ENCODE peak calls at places on chromosome 3, in six cellular contexts. One of them, this sample, is unnamed.
A peak's percentile ranks its signal among the peaks of the same experiment; 100 is the strongest.

GRCh38 chr3:132344666-132345280 is 27.6 kb downstream of the ACP3 start:
- DNase-seq in SK-N-SH: no peak
- DNase-seq in A549: no peak
- DNase-seq in GM12878: no peak
- DNase-seq in K562: no peak
- DNase-seq in HepG2: no peak
- DNase-seq in this sample: no peak

GRCh38 chr3:178785961-178786360 is 249.7 kb downstream of the KCNMB2 start:
- DNase-seq in K562: no peak
- DNase-seq in GM12878: no peak
- DNase-seq in HepG2: no peak
- DNase-seq in A549: no peak
- DNase-seq in SK-N-SH: no peak
- DNase-seq in this sample: no peak

GRCh38 chr3:155442066-155442465 is 148.6 kb upstream of the STRIT1 start:
- DNase-seq in SK-N-SH: no peak
- DNase-seq in HepG2: no peak
- DNase-seq in A549: no peak
- DNase-seq in GM12878: no peak
- DNase-seq in K562: no peak
- DNase-seq in this sample: no peak

GRCh38 chr3:117903226-117903625 is 1131.4 kb downstream of the IGSF11 start:
- DNase-seq in SK-N-SH: no peak
- DNase-seq in HepG2: no peak
- DNase-seq in K562: no peak
- DNase-seq in A549: no peak
- DNase-seq in GM12878: no peak
- DNase-seq in this sample: no peak

GRCh38 chr3:111874177-111874820 is 15.2 kb downstream of the PHLDB2 start:
- DNase-seq in A549: peak; percentile 46
- DNase-seq in K562: no peak
- DNase-seq in HepG2: peak; percentile 27
- DNase-seq in GM12878: no peak
- DNase-seq in SK-N-SH: no peak
- DNase-seq in this sample: no peak

GRCh38 chr3:58623961-58624360 is 42.6 kb downstream of the FAM3D start:
- DNase-seq in HepG2: no peak
- DNase-seq in GM12878: no peak
- DNase-seq in A549: no peak
- DNase-seq in SK-N-SH: no peak
- DNase-seq in K562: no peak
- DNase-seq in this sample: no peak

GRCh38 chr3:31227152-31227581 is 305.6 kb upstream of the STT3B start:
- DNase-seq in A549: no peak
- DNase-seq in HepG2: no peak
- DNase-seq in K562: no peak
- DNase-seq in GM12878: peak; percentile 80
- DNase-seq in SK-N-SH: no peak
- DNase-seq in this sample: no peak

GRCh38 chr3:96900600-96900999 is 86.2 kb downstream of the EPHA6 start:
- DNase-seq in A549: no peak
- DNase-seq in GM12878: no peak
- DNase-seq in SK-N-SH: no peak
- DNase-seq in HepG2: no peak
- DNase-seq in K562: no peak
- DNase-seq in this sample: no peak

GRCh38 chr3:124347418-124347817 is 355.5 kb upstream of the ROPN1 start:
- DNase-seq in A549: no peak
- DNase-seq in SK-N-SH: peak; percentile 34
- DNase-seq in GM12878: no peak
- DNase-seq in K562: no peak
- DNase-seq in HepG2: no peak
- DNase-seq in this sample: no peak

GRCh38 chr3:140023616-140024530 is 88.9 kb downstream of the CLSTN2 start:
- DNase-seq in A549: no peak
- DNase-seq in GM12878: no peak
- DNase-seq in K562: no peak
- DNase-seq in HepG2: no peak
- DNase-seq in SK-N-SH: no peak
- DNase-seq in this sample: no peak

GRCh38 chr3:30292192-30292893 is 314.1 kb upstream of the TGFBR2 start:
- DNase-seq in GM12878: no peak
- DNase-seq in HepG2: peak; percentile 65
- DNase-seq in K562: no peak
- DNase-seq in SK-N-SH: no peak
- DNase-seq in A549: no peak
- DNase-seq in this sample: no peak

GRCh38 chr3:143120716-143121239 is 1.2 kb downstream of the CHST2 start:
- DNase-seq in GM12878: no peak
- DNase-seq in HepG2: no peak
- DNase-seq in A549: peak; percentile 15
- DNase-seq in K562: peak; percentile 38
- DNase-seq in SK-N-SH: peak; percentile 50
- DNase-seq in this sample: no peak

GRCh38 chr3:62421275-62421674 is 47.9 kb upstream of the FEZF2 start:
- DNase-seq in HepG2: no peak
- DNase-seq in GM12878: no peak
- DNase-seq in A549: no peak
- DNase-seq in K562: no peak
- DNase-seq in SK-N-SH: no peak
- DNase-seq in this sample: no peak

GRCh38 chr3:108085821-108086350 is 4.9 kb downstream of the CD47 start:
- DNase-seq in SK-N-SH: no peak
- DNase-seq in K562: no peak
- DNase-seq in GM12878: no peak
- DNase-seq in A549: no peak
- DNase-seq in HepG2: no peak
- DNase-seq in this sample: no peak

GRCh38 chr3:195441476-195441970 is 1.3 kb downstream of the ACAP2 start:
- DNase-seq in HepG2: peak; percentile 35
- DNase-seq in A549: peak; percentile 58
- DNase-seq in SK-N-SH: peak; percentile 69
- DNase-seq in K562: no peak
- DNase-seq in GM12878: no peak
- DNase-seq in this sample: no peak

GRCh38 chr3:116423365-116423764 is 21.9 kb downstream of the LSAMP start:
- DNase-seq in K562: no peak
- DNase-seq in GM12878: no peak
- DNase-seq in SK-N-SH: no peak
- DNase-seq in HepG2: no peak
- DNase-seq in A549: no peak
- DNase-seq in this sample: no peak

GRCh38 chr3:58723197-58723596 is 56.6 kb upstream of the FAM3D start:
- DNase-seq in A549: no peak
- DNase-seq in K562: no peak
- DNase-seq in SK-N-SH: no peak
- DNase-seq in HepG2: no peak
- DNase-seq in GM12878: no peak
- DNase-seq in this sample: no peak

GRCh38 chr3:129357616-129358015 is 70.8 kb downstream of the EFCAB12 start:
- DNase-seq in A549: no peak
- DNase-seq in K562: no peak
- DNase-seq in GM12878: no peak
- DNase-seq in HepG2: no peak
- DNase-seq in SK-N-SH: no peak
- DNase-seq in this sample: no peak

GRCh38 chr3:82410366-82410765 is 648.9 kb upstream of the GBE1 start:
- DNase-seq in A549: no peak
- DNase-seq in GM12878: no peak
- DNase-seq in K562: no peak
- DNase-seq in HepG2: no peak
- DNase-seq in SK-N-SH: no peak
- DNase-seq in this sample: no peak

GRCh38 chr3:43953814-43954241 is 263.1 kb downstream of the ABHD5 start:
- DNase-seq in SK-N-SH: no peak
- DNase-seq in A549: no peak
- DNase-seq in GM12878: no peak
- DNase-seq in HepG2: no peak
- DNase-seq in K562: no peak
- DNase-seq in this sample: no peak

GRCh38 chr3:106428565-106428994 is 559.8 kb upstream of the CBLB start:
- DNase-seq in SK-N-SH: peak; percentile 7
- DNase-seq in A549: peak; percentile 18
- DNase-seq in K562: no peak
- DNase-seq in GM12878: no peak
- DNase-seq in HepG2: no peak
- DNase-seq in this sample: no peak

GRCh38 chr3:51471775-51472652 is 27.8 kb downstream of the DCAF1 start:
- DNase-seq in GM12878: no peak
- DNase-seq in K562: no peak
- DNase-seq in HepG2: no peak
- DNase-seq in SK-N-SH: no peak
- DNase-seq in A549: no peak
- DNase-seq in this sample: no peak

GRCh38 chr3:136957751-136958288 is at the start of gene IL20RB:
- DNase-seq in GM12878: no peak
- DNase-seq in SK-N-SH: no peak
- DNase-seq in K562: no peak
- DNase-seq in HepG2: no peak
- DNase-seq in A549: no peak
- DNase-seq in this sample: no peak

GRCh38 chr3:177618873-177619771 is 421.8 kb upstream of the TBL1XR1 start:
- DNase-seq in A549: no peak
- DNase-seq in GM12878: no peak
- DNase-seq in SK-N-SH: no peak
- DNase-seq in K562: no peak
- DNase-seq in HepG2: no peak
- DNase-seq in this sample: no peak

GRCh38 chr3:140731440-140732119 is 53.7 kb downstream of the TRIM42 start:
- DNase-seq in K562: no peak
- DNase-seq in HepG2: no peak
- DNase-seq in GM12878: no peak
- DNase-seq in A549: no peak
- DNase-seq in SK-N-SH: no peak
- DNase-seq in this sample: no peak

GRCh38 chr3:182889948-182890629 is 90.2 kb downstream of the DCUN1D1 start:
- DNase-seq in K562: no peak
- DNase-seq in GM12878: no peak
- DNase-seq in HepG2: no peak
- DNase-seq in SK-N-SH: no peak
- DNase-seq in A549: no peak
- DNase-seq in this sample: no peak

GRCh38 chr3:184344579-184345350 is 7.4 kb downstream of the FAM131A start:
- DNase-seq in HepG2: no peak
- DNase-seq in GM12878: no peak
- DNase-seq in SK-N-SH: no peak
- DNase-seq in A549: no peak
- DNase-seq in K562: no peak
- DNase-seq in this sample: no peak

GRCh38 chr3:124178531-124178930 is 186.6 kb upstream of the ROPN1 start:
- DNase-seq in HepG2: no peak
- DNase-seq in A549: no peak
- DNase-seq in K562: no peak
- DNase-seq in SK-N-SH: no peak
- DNase-seq in GM12878: no peak
- DNase-seq in this sample: no peak

GRCh38 chr3:119015942-119016341 is 18.7 kb downstream of the IGSF11 start:
- DNase-seq in HepG2: no peak
- DNase-seq in GM12878: no peak
- DNase-seq in K562: no peak
- DNase-seq in SK-N-SH: no peak
- DNase-seq in A549: no peak
- DNase-seq in this sample: peak; percentile 46

DNA sequence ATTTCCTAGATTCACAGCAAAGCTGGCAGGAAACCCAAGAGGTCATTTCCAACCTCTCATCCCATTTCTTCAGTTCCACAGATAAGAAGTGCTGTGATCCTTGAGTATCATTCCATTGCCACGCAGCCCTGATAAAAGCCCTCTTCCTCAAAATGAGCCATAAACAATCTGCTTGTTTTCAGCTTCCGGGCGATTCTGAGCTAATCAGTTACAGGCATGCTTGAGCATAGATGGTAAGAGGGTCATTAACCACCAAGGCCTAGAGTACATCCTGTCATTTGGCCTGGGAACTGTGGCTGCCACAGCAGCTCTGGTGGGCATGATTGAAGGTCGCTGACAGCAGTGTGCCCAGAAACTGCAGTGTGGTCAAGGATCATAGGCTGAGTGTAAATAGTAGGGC is 47.4 kb downstream of the P3H2 start:
- DNase-seq in SK-N-SH: peak; percentile 39
- DNase-seq in GM12878: no peak
- DNase-seq in A549: no peak
- DNase-seq in K562: no peak
- DNase-seq in HepG2: no peak
- DNase-seq in this sample: no peak
- TF ChIP-seq CHD2 in SK-N-SH: no peak
- TF ChIP-seq CHD2 in GM12878: no peak
- TF ChIP-seq CHD2 in A549: no peak
- TF ChIP-seq CHD2 in K562: no peak
- TF ChIP-seq CHD2 in HepG2: no peak
- TF ChIP-seq CHD2 in this sample: no peak

GRCh38 chr3:149969945-149970715 is 565 bp downstream of the PFN2 start:
- DNase-seq in A549: peak; percentile 29
- DNase-seq in SK-N-SH: peak; percentile 71
- DNase-seq in GM12878: peak; percentile 39
- DNase-seq in K562: peak; percentile 9
- DNase-seq in HepG2: peak; percentile 78
- DNase-seq in this sample: no peak
- TF ChIP-seq CHD2 in A549: no peak
- TF ChIP-seq CHD2 in SK-N-SH: no peak
- TF ChIP-seq CHD2 in GM12878: no peak
- TF ChIP-seq CHD2 in K562: no peak
- TF ChIP-seq CHD2 in HepG2: no peak
- TF ChIP-seq CHD2 in this sample: no peak

GRCh38 chr3:15261274-15261673 is 55.2 kb downstream of the CAPN7 start:
- DNase-seq in HepG2: no peak
- DNase-seq in K562: no peak
- DNase-seq in A549: no peak
- DNase-seq in GM12878: no peak
- DNase-seq in SK-N-SH: no peak
- DNase-seq in this sample: no peak
- TF ChIP-seq CHD2 in HepG2: no peak
- TF ChIP-seq CHD2 in K562: no peak
- TF ChIP-seq CHD2 in A549: no peak
- TF ChIP-seq CHD2 in GM12878: no peak
- TF ChIP-seq CHD2 in SK-N-SH: no peak
- TF ChIP-seq CHD2 in this sample: no peak

DNA sequence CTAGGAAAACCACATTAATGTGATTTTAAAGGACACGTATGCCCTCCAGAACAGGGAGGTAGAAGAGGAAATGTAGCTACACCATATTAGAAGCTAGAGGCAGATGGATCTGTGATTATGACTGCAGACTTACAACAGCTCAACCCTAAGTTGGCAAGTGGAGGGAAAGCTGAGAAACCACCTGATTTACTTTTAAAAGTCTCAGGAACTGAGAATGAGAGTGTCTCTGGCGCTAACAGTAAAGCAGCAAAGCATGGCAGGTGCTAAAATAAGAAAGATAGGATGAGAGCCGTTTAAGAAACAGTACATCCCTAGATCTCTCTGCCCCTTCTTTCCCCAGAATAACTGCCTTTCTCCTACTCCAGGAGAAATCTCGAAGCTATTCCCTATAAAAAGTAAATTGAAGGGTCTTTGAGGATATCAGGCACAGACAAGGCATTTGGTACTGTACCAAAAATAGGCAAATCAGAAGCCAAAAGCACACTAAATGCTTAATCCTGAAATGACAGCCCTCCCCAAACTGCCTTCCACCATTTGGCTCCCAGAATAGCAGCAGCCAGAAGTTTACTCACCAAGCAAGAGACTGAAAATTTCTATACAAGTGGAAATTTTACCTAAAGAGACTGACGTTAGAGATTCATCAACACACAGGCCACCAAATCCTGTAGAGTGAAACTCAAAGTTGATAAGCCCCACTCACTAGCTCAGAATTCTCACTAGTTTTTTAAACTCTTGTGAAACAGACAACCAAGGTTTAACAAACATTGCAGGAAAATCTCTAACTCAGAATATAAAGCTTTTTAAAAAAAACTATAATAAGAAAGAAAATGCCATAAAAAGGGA is 34.3 kb upstream of the PARP14 start:
- DNase-seq in HepG2: no peak
- DNase-seq in A549: no peak
- DNase-seq in SK-N-SH: no peak
- DNase-seq in K562: no peak
- DNase-seq in GM12878: peak; percentile 68
- DNase-seq in this sample: no peak
- TF ChIP-seq CHD2 in HepG2: no peak
- TF ChIP-seq CHD2 in A549: no peak
- TF ChIP-seq CHD2 in SK-N-SH: no peak
- TF ChIP-seq CHD2 in K562: no peak
- TF ChIP-seq CHD2 in GM12878: no peak
- TF ChIP-seq CHD2 in this sample: no peak